ENCODE peak calls at places on chromosomes 7 and 10, in eight cellular contexts. One of them, this sample, is unnamed.

GRCh38 chr10:1376384-1376945 is 320.3 kb downstream of the WDR37 start:
- DNase-seq in ascending aorta: peak
- DNase-seq in activated CD4-positive, alpha-beta T cell treated with anti-CD3 and anti-CD28 coated beads for 36 hours: no peak
- DNase-seq in iPS-NIHi11: peak
- DNase-seq in AG04450: no peak
- DNase-seq in adrenal gland: peak
- DNase-seq in T-cell: no peak
- DNase-seq in endothelial cell: no peak
- DNase-seq in this sample: no peak

GRCh38 chr7:33050425-33051318 is 11.9 kb downstream of the NT5C3A start:
- DNase-seq in ascending aorta: no peak
- DNase-seq in activated CD4-positive, alpha-beta T cell treated with anti-CD3 and anti-CD28 coated beads for 36 hours: peak
- DNase-seq in iPS-NIHi11: peak
- DNase-seq in AG04450: no peak
- DNase-seq in adrenal gland: no peak
- DNase-seq in T-cell: peak
- DNase-seq in endothelial cell: peak
- DNase-seq in this sample: no peak

GRCh38 chr10:7085147-7085912 is 325.5 kb downstream of the SFMBT2 start:
- DNase-seq in ascending aorta: no peak
- DNase-seq in activated CD4-positive, alpha-beta T cell treated with anti-CD3 and anti-CD28 coated beads for 36 hours: no peak
- DNase-seq in iPS-NIHi11: no peak
- DNase-seq in AG04450: no peak
- DNase-seq in adrenal gland: no peak
- DNase-seq in T-cell: no peak
- DNase-seq in endothelial cell: no peak
- DNase-seq in this sample: no peak

GRCh38 chr7:155208681-155209477 is 88.8 kb upstream of the INSIG1 start:
- DNase-seq in ascending aorta: no peak
- DNase-seq in activated CD4-positive, alpha-beta T cell treated with anti-CD3 and anti-CD28 coated beads for 36 hours: no peak
- DNase-seq in iPS-NIHi11: no peak
- DNase-seq in AG04450: no peak
- DNase-seq in adrenal gland: no peak
- DNase-seq in T-cell: no peak
- DNase-seq in endothelial cell: no peak
- DNase-seq in this sample: no peak

GRCh38 chr7:84529480-84530205 is 335.1 kb upstream of the SEMA3A start:
- DNase-seq in ascending aorta: no peak
- DNase-seq in activated CD4-positive, alpha-beta T cell treated with anti-CD3 and anti-CD28 coated beads for 36 hours: no peak
- DNase-seq in iPS-NIHi11: no peak
- DNase-seq in AG04450: no peak
- DNase-seq in adrenal gland: no peak
- DNase-seq in T-cell: no peak
- DNase-seq in endothelial cell: no peak
- DNase-seq in this sample: no peak

GRCh38 chr10:124112891-124113580 is 19.6 kb upstream of the CHST15 start:
- DNase-seq in ascending aorta: no peak
- DNase-seq in activated CD4-positive, alpha-beta T cell treated with anti-CD3 and anti-CD28 coated beads for 36 hours: no peak
- DNase-seq in iPS-NIHi11: no peak
- DNase-seq in AG04450: no peak
- DNase-seq in adrenal gland: no peak
- DNase-seq in T-cell: no peak
- DNase-seq in endothelial cell: no peak
- DNase-seq in this sample: no peak

GRCh38 chr7:153604-154003 is 38.8 kb upstream of the FAM20C start:
- DNase-seq in ascending aorta: no peak
- DNase-seq in activated CD4-positive, alpha-beta T cell treated with anti-CD3 and anti-CD28 coated beads for 36 hours: no peak
- DNase-seq in iPS-NIHi11: no peak
- DNase-seq in AG04450: no peak
- DNase-seq in adrenal gland: no peak
- DNase-seq in T-cell: no peak
- DNase-seq in endothelial cell: no peak
- DNase-seq in this sample: no peak

GRCh38 chr7:153641202-153641601 is 411.0 kb upstream of the DPP6 start:
- DNase-seq in ascending aorta: no peak
- DNase-seq in activated CD4-positive, alpha-beta T cell treated with anti-CD3 and anti-CD28 coated beads for 36 hours: no peak
- DNase-seq in iPS-NIHi11: no peak
- DNase-seq in AG04450: no peak
- DNase-seq in adrenal gland: peak
- DNase-seq in T-cell: no peak
- DNase-seq in endothelial cell: no peak
- DNase-seq in this sample: peak

GRCh38 chr10:103153302-103153759 is 39.7 kb downstream of the NT5C2 start:
- DNase-seq in ascending aorta: no peak
- DNase-seq in activated CD4-positive, alpha-beta T cell treated with anti-CD3 and anti-CD28 coated beads for 36 hours: no peak
- DNase-seq in iPS-NIHi11: peak
- DNase-seq in AG04450: no peak
- DNase-seq in adrenal gland: no peak
- DNase-seq in T-cell: no peak
- DNase-seq in endothelial cell: peak
- DNase-seq in this sample: no peak

GRCh38 chr10:122567056-122567660 is 6.6 kb downstream of the DMBT1 start:
- DNase-seq in ascending aorta: no peak
- DNase-seq in activated CD4-positive, alpha-beta T cell treated with anti-CD3 and anti-CD28 coated beads for 36 hours: peak
- DNase-seq in iPS-NIHi11: peak
- DNase-seq in AG04450: no peak
- DNase-seq in adrenal gland: peak
- DNase-seq in T-cell: peak
- DNase-seq in endothelial cell: peak
- DNase-seq in this sample: no peak

GRCh38 chr10:3527869-3528268 is 257.1 kb downstream of the KLF6 start:
- DNase-seq in ascending aorta: no peak
- DNase-seq in activated CD4-positive, alpha-beta T cell treated with anti-CD3 and anti-CD28 coated beads for 36 hours: no peak
- DNase-seq in iPS-NIHi11: no peak
- DNase-seq in AG04450: no peak
- DNase-seq in adrenal gland: no peak
- DNase-seq in T-cell: no peak
- DNase-seq in endothelial cell: no peak
- DNase-seq in this sample: no peak

GRCh38 chr7:22255834-22256233 is 101.1 kb downstream of the RAPGEF5 start:
- DNase-seq in ascending aorta: no peak
- DNase-seq in activated CD4-positive, alpha-beta T cell treated with anti-CD3 and anti-CD28 coated beads for 36 hours: peak
- DNase-seq in iPS-NIHi11: peak
- DNase-seq in AG04450: no peak
- DNase-seq in adrenal gland: no peak
- DNase-seq in T-cell: no peak
- DNase-seq in endothelial cell: no peak
- DNase-seq in this sample: no peak

GRCh38 chr7:105760549-105761447 is 115.6 kb downstream of the ATXN7L1 start:
- DNase-seq in ascending aorta: no peak
- DNase-seq in activated CD4-positive, alpha-beta T cell treated with anti-CD3 and anti-CD28 coated beads for 36 hours: peak
- DNase-seq in iPS-NIHi11: no peak
- DNase-seq in AG04450: no peak
- DNase-seq in adrenal gland: no peak
- DNase-seq in T-cell: peak
- DNase-seq in endothelial cell: no peak
- DNase-seq in this sample: no peak

GRCh38 chr7:100632951-100633717 is 8.2 kb downstream of the TFR2 start:
- DNase-seq in ascending aorta: no peak
- DNase-seq in activated CD4-positive, alpha-beta T cell treated with anti-CD3 and anti-CD28 coated beads for 36 hours: peak
- DNase-seq in iPS-NIHi11: peak
- DNase-seq in AG04450: no peak
- DNase-seq in adrenal gland: peak
- DNase-seq in T-cell: no peak
- DNase-seq in endothelial cell: peak
- DNase-seq in this sample: peak

GRCh38 chr10:80205478-80206276 is at the start of gene ANXA11:
- DNase-seq in ascending aorta: peak
- DNase-seq in activated CD4-positive, alpha-beta T cell treated with anti-CD3 and anti-CD28 coated beads for 36 hours: peak
- DNase-seq in iPS-NIHi11: peak
- DNase-seq in AG04450: no peak
- DNase-seq in adrenal gland: peak
- DNase-seq in T-cell: peak
- DNase-seq in endothelial cell: peak
- DNase-seq in this sample: peak

GRCh38 chr10:29676732-29677131 is 42.0 kb upstream of the SVIL start:
- DNase-seq in ascending aorta: no peak
- DNase-seq in activated CD4-positive, alpha-beta T cell treated with anti-CD3 and anti-CD28 coated beads for 36 hours: no peak
- DNase-seq in iPS-NIHi11: no peak
- DNase-seq in AG04450: no peak
- DNase-seq in adrenal gland: no peak
- DNase-seq in T-cell: no peak
- DNase-seq in endothelial cell: no peak
- DNase-seq in this sample: no peak

GRCh38 chr7:88040694-88041093 is 106.6 kb downstream of the ADAM22 start:
- DNase-seq in ascending aorta: no peak
- DNase-seq in activated CD4-positive, alpha-beta T cell treated with anti-CD3 and anti-CD28 coated beads for 36 hours: no peak
- DNase-seq in iPS-NIHi11: no peak
- DNase-seq in AG04450: no peak
- DNase-seq in adrenal gland: no peak
- DNase-seq in T-cell: no peak
- DNase-seq in endothelial cell: no peak
- DNase-seq in this sample: no peak

GRCh38 chr10:75651452-75651851 is 220.0 kb downstream of the LRMDA start:
- DNase-seq in ascending aorta: no peak
- DNase-seq in activated CD4-positive, alpha-beta T cell treated with anti-CD3 and anti-CD28 coated beads for 36 hours: no peak
- DNase-seq in iPS-NIHi11: peak
- DNase-seq in AG04450: no peak
- DNase-seq in adrenal gland: no peak
- DNase-seq in T-cell: no peak
- DNase-seq in endothelial cell: no peak
- DNase-seq in this sample: no peak

GRCh38 chr10:13270877-13271551 is 28.9 kb downstream of the PHYH start:
- DNase-seq in ascending aorta: no peak
- DNase-seq in activated CD4-positive, alpha-beta T cell treated with anti-CD3 and anti-CD28 coated beads for 36 hours: no peak
- DNase-seq in iPS-NIHi11: no peak
- DNase-seq in AG04450: no peak
- DNase-seq in adrenal gland: no peak
- DNase-seq in T-cell: no peak
- DNase-seq in endothelial cell: no peak
- DNase-seq in this sample: no peak

GRCh38 chr7:141073641-141074161 is at the start of gene TMEM178B:
- DNase-seq in ascending aorta: no peak
- DNase-seq in activated CD4-positive, alpha-beta T cell treated with anti-CD3 and anti-CD28 coated beads for 36 hours: peak
- DNase-seq in iPS-NIHi11: peak
- DNase-seq in AG04450: no peak
- DNase-seq in adrenal gland: peak
- DNase-seq in T-cell: no peak
- DNase-seq in endothelial cell: peak
- DNase-seq in this sample: no peak

GRCh38 chr10:46226232-46226631 is 60.6 kb upstream of the ANTXRL start:
- DNase-seq in ascending aorta: no peak
- DNase-seq in activated CD4-positive, alpha-beta T cell treated with anti-CD3 and anti-CD28 coated beads for 36 hours: no peak
- DNase-seq in iPS-NIHi11: no peak
- DNase-seq in AG04450: no peak
- DNase-seq in adrenal gland: no peak
- DNase-seq in T-cell: no peak
- DNase-seq in endothelial cell: peak
- DNase-seq in this sample: no peak

GRCh38 chr7:68073701-68074100 is 1077.1 kb downstream of the TYW1 start:
- DNase-seq in ascending aorta: no peak
- DNase-seq in activated CD4-positive, alpha-beta T cell treated with anti-CD3 and anti-CD28 coated beads for 36 hours: no peak
- DNase-seq in iPS-NIHi11: no peak
- DNase-seq in AG04450: no peak
- DNase-seq in adrenal gland: no peak
- DNase-seq in T-cell: no peak
- DNase-seq in endothelial cell: no peak
- DNase-seq in this sample: no peak

GRCh38 chr10:54800677-54801480 is at the start of gene PCDH15:
- DNase-seq in ascending aorta: no peak
- DNase-seq in activated CD4-positive, alpha-beta T cell treated with anti-CD3 and anti-CD28 coated beads for 36 hours: no peak
- DNase-seq in iPS-NIHi11: peak
- DNase-seq in AG04450: no peak
- DNase-seq in adrenal gland: peak
- DNase-seq in T-cell: no peak
- DNase-seq in endothelial cell: peak
- DNase-seq in this sample: no peak

GRCh38 chr10:105139363-105139762 is 498.3 kb downstream of the SORCS3 start:
- DNase-seq in ascending aorta: no peak
- DNase-seq in activated CD4-positive, alpha-beta T cell treated with anti-CD3 and anti-CD28 coated beads for 36 hours: no peak
- DNase-seq in iPS-NIHi11: no peak
- DNase-seq in AG04450: no peak
- DNase-seq in adrenal gland: no peak
- DNase-seq in T-cell: no peak
- DNase-seq in endothelial cell: no peak
- DNase-seq in this sample: no peak

GRCh38 chr7:149570784-149571183 is 73.2 kb upstream of the ZNF746 start:
- DNase-seq in ascending aorta: no peak
- DNase-seq in activated CD4-positive, alpha-beta T cell treated with anti-CD3 and anti-CD28 coated beads for 36 hours: no peak
- DNase-seq in iPS-NIHi11: no peak
- DNase-seq in AG04450: no peak
- DNase-seq in adrenal gland: no peak
- DNase-seq in T-cell: no peak
- DNase-seq in endothelial cell: no peak
- DNase-seq in this sample: no peak

GRCh38 chr10:55266797-55267196 is 465.8 kb upstream of the PCDH15 start:
- DNase-seq in ascending aorta: no peak
- DNase-seq in activated CD4-positive, alpha-beta T cell treated with anti-CD3 and anti-CD28 coated beads for 36 hours: no peak
- DNase-seq in iPS-NIHi11: peak
- DNase-seq in AG04450: no peak
- DNase-seq in adrenal gland: no peak
- DNase-seq in T-cell: no peak
- DNase-seq in endothelial cell: no peak
- DNase-seq in this sample: no peak

GRCh38 chr10:6211341-6212265 is 8.9 kb downstream of the PFKFB3 start:
- DNase-seq in ascending aorta: peak
- DNase-seq in activated CD4-positive, alpha-beta T cell treated with anti-CD3 and anti-CD28 coated beads for 36 hours: no peak
- DNase-seq in iPS-NIHi11: peak
- DNase-seq in AG04450: no peak
- DNase-seq in adrenal gland: no peak
- DNase-seq in T-cell: no peak
- DNase-seq in endothelial cell: no peak
- DNase-seq in this sample: no peak

GRCh38 chr7:130875265-130875741 is 141.3 kb upstream of the KLF14 start:
- DNase-seq in ascending aorta: no peak
- DNase-seq in activated CD4-positive, alpha-beta T cell treated with anti-CD3 and anti-CD28 coated beads for 36 hours: peak
- DNase-seq in iPS-NIHi11: peak
- DNase-seq in AG04450: no peak
- DNase-seq in adrenal gland: peak
- DNase-seq in T-cell: peak
- DNase-seq in endothelial cell: peak
- DNase-seq in this sample: peak

GRCh38 chr7:50799873-50800272 is 17.2 kb upstream of the GRB10 start:
- DNase-seq in ascending aorta: no peak
- DNase-seq in activated CD4-positive, alpha-beta T cell treated with anti-CD3 and anti-CD28 coated beads for 36 hours: no peak
- DNase-seq in iPS-NIHi11: no peak
- DNase-seq in AG04450: no peak
- DNase-seq in adrenal gland: no peak
- DNase-seq in T-cell: no peak
- DNase-seq in endothelial cell: no peak
- DNase-seq in this sample: no peak

GRCh38 chr7:151032936-151033863 is 5.0 kb downstream of the ABCB8 start:
- DNase-seq in ascending aorta: no peak
- DNase-seq in activated CD4-positive, alpha-beta T cell treated with anti-CD3 and anti-CD28 coated beads for 36 hours: no peak
- DNase-seq in iPS-NIHi11: no peak
- DNase-seq in AG04450: no peak
- DNase-seq in adrenal gland: no peak
- DNase-seq in T-cell: no peak
- DNase-seq in endothelial cell: no peak
- DNase-seq in this sample: no peak

GRCh38 chr7:37354661-37355131 is 94.0 kb downstream of the ELMO1 start:
- DNase-seq in ascending aorta: peak
- DNase-seq in activated CD4-positive, alpha-beta T cell treated with anti-CD3 and anti-CD28 coated beads for 36 hours: peak
- DNase-seq in iPS-NIHi11: no peak
- DNase-seq in AG04450: no peak
- DNase-seq in adrenal gland: peak
- DNase-seq in T-cell: no peak
- DNase-seq in endothelial cell: peak
- DNase-seq in this sample: peak

GRCh38 chr10:132511092-132511491 is 26.5 kb upstream of the INPP5A start:
- DNase-seq in ascending aorta: no peak
- DNase-seq in activated CD4-positive, alpha-beta T cell treated with anti-CD3 and anti-CD28 coated beads for 36 hours: peak
- DNase-seq in iPS-NIHi11: no peak
- DNase-seq in AG04450: no peak
- DNase-seq in adrenal gland: no peak
- DNase-seq in T-cell: no peak
- DNase-seq in endothelial cell: no peak
- DNase-seq in this sample: no peak

GRCh38 chr10:58266003-58266825 is 1.5 kb downstream of the IPMK start:
- DNase-seq in ascending aorta: no peak
- DNase-seq in activated CD4-positive, alpha-beta T cell treated with anti-CD3 and anti-CD28 coated beads for 36 hours: peak
- DNase-seq in iPS-NIHi11: no peak
- DNase-seq in AG04450: no peak
- DNase-seq in adrenal gland: no peak
- DNase-seq in T-cell: no peak
- DNase-seq in endothelial cell: no peak
- DNase-seq in this sample: no peak

GRCh38 chr10:623477-624311 is 65.8 kb downstream of the DIP2C start:
- DNase-seq in ascending aorta: no peak
- DNase-seq in activated CD4-positive, alpha-beta T cell treated with anti-CD3 and anti-CD28 coated beads for 36 hours: no peak
- DNase-seq in iPS-NIHi11: no peak
- DNase-seq in AG04450: no peak
- DNase-seq in adrenal gland: no peak
- DNase-seq in T-cell: no peak
- DNase-seq in endothelial cell: no peak
- DNase-seq in this sample: no peak

This sample was measured in lung.